ENCODE peak calls at places on chromosome 6, in four cellular contexts. S is GM12892, F is breast epithelium, D is GM12891. I is an unnamed sample.

GRCh38 chr6:129686941-129687627 is 22.9 kb downstream of the ARHGAP18 start:
- DNase-seq in S (no peak), D (no peak), F (no peak), I (peak)

GRCh38 chr6:126812651-126813050 is 305.8 kb upstream of the RSPO3 start:
- DNase-seq in S (no peak), D (no peak), F (no peak), I (no peak)

GRCh38 chr6:138795809-138796469 is at the start of gene ECT2L:
- DNase-seq in F (peak), D (no peak), S (no peak), I (no peak)

GRCh38 chr6:20242397-20242796 is 30.1 kb upstream of the MBOAT1 start:
- DNase-seq in F (no peak), D (no peak), S (no peak), I (no peak)

GRCh38 chr6:159080217-159080976 is 35.6 kb upstream of the TAGAP start:
- DNase-seq in F (no peak), S (no peak), D (no peak), I (no peak)

GRCh38 chr6:84728602-84729001 is 35.8 kb downstream of the TBX18 start:
- DNase-seq in S (no peak), F (no peak), D (no peak), I (no peak)

GRCh38 chr6:148868314-148868713 is 121.5 kb downstream of the UST start:
- DNase-seq in F (no peak), S (no peak), D (no peak), I (no peak)

GRCh38 chr6:7050911-7051779 is 56.6 kb upstream of the RREB1 start:
- DNase-seq in S (peak), F (peak), D (peak), I (peak)

GRCh38 chr6:30871592-30872183 is 12.6 kb upstream of the DDR1 start:
- DNase-seq in F (no peak), S (no peak), D (no peak), I (no peak)

GRCh38 chr6:123295672-123296071 is 299.6 kb downstream of the CLVS2 start:
- DNase-seq in S (no peak), F (no peak), D (no peak), I (no peak)

GRCh38 chr6:169406034-169406433 is 152.4 kb upstream of the THBS2 start:
- DNase-seq in F (no peak), D (no peak), S (no peak), I (no peak)

GRCh38 chr6:106253731-106254130 is 71.8 kb downstream of the ATG5 start:
- DNase-seq in S (no peak), F (no peak), D (no peak), I (no peak)

GRCh38 chr6:155254139-155254538 is 9.7 kb upstream of the CLDN20 start:
- DNase-seq in S (no peak), D (no peak), F (no peak), I (no peak)

GRCh38 chr6:104686550-104687155 is 173.1 kb downstream of the HACE1 start:
- DNase-seq in F (no peak), S (no peak), D (no peak), I (no peak)

GRCh38 chr6:161168281-161168891 is 105.5 kb downstream of the AGPAT4 start:
- DNase-seq in D (no peak), S (no peak), F (no peak), I (no peak)

GRCh38 chr6:148303616-148304015 is 39.0 kb upstream of the SASH1 start:
- DNase-seq in S (no peak), D (no peak), F (no peak), I (no peak)

GRCh38 chr6:133100870-133101269 is 140.3 kb upstream of the EYA4 start:
- DNase-seq in F (no peak), S (no peak), D (no peak), I (no peak)

GRCh38 chr6:133101790-133102189 is 139.4 kb upstream of the EYA4 start:
- DNase-seq in D (no peak), S (no peak), F (no peak), I (no peak)

GRCh38 chr6:133097208-133097607 is 143.9 kb upstream of the EYA4 start:
- DNase-seq in F (no peak), D (no peak), S (no peak), I (no peak)

GRCh38 chr6:133093957-133094356 is 147.2 kb upstream of the EYA4 start:
- DNase-seq in S (no peak), F (no peak), D (no peak), I (no peak)

GRCh38 chr6:133099573-133099972 is 141.6 kb upstream of the EYA4 start:
- DNase-seq in F (no peak), S (no peak), D (no peak), I (no peak)
- TF ChIP-seq POLR2AphosphoS5 in F (no peak), S (no peak), D (no peak), I (no peak)

GRCh38 chr6:111741177-111741952 is 131.9 kb downstream of the FYN start:
- DNase-seq in S (no peak), F (no peak), D (no peak), I (no peak)

GRCh38 chr6:111745186-111745585 is 128.1 kb downstream of the FYN start:
- DNase-seq in S (no peak), F (no peak), D (no peak), I (no peak)

GRCh38 chr6:111745636-111746035 is 127.6 kb downstream of the FYN start:
- DNase-seq in F (no peak), S (no peak), D (no peak), I (no peak)

GRCh38 chr6:111743318-111743717 is 129.9 kb downstream of the FYN start:
- DNase-seq in F (no peak), S (no peak), D (no peak), I (no peak)

GRCh38 chr6:111743859-111744692 is 129.2 kb downstream of the FYN start:
- DNase-seq in D (no peak), F (no peak), S (no peak), I (no peak)
- TF ChIP-seq POLR2AphosphoS5 in D (no peak), F (no peak), S (no peak), I (no peak)

DNA sequence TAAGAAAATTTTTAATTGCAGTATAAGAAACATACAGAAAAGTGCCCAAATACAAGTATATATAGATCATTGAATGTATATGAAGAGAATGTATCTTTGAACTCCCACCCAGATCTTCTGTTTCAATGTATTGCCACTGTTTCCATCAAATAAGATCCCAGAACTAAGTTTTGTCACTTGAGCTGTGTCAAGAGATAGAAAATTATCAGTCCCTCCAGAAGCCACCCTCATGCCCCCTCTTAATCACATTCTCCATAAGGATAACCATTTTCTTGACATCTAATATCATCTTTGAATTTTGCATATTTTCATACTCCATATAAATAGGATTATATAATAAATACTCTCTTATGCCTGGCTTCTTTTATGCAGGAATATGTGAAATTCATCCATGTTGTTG is 20.3 kb downstream of the GPX5 start:
- DNase-seq in S (no peak), D (no peak), F (no peak), I (no peak)
- TF ChIP-seq POLR2AphosphoS5 in S (no peak), D (no peak), F (no peak), I (no peak)

GRCh38 chr6:25641377-25641776 is 10.6 kb upstream of the SCGN start:
- DNase-seq in D (no peak), F (no peak), S (no peak), I (no peak)

GRCh38 chr6:25640871-25641270 is 11.1 kb upstream of the SCGN start:
- DNase-seq in F (no peak), D (no peak), S (no peak), I (no peak)

GRCh38 chr6:25640446-25640845 is 11.6 kb upstream of the SCGN start:
- DNase-seq in S (no peak), D (no peak), F (no peak), I (no peak)

GRCh38 chr6:25642667-25643328 is 9.2 kb upstream of the SCGN start:
- DNase-seq in F (no peak), D (no peak), S (no peak), I (no peak)

GRCh38 chr6:25641940-25642666 is 9.9 kb upstream of the SCGN start:
- DNase-seq in D (no peak), F (no peak), S (no peak), I (no peak)
- TF ChIP-seq POLR2AphosphoS5 in D (no peak), F (no peak), S (no peak), I (no peak)

GRCh38 chr6:1039746-1040145 is 272.2 kb upstream of the FOXQ1 start:
- DNase-seq in D (no peak), S (no peak), F (no peak), I (no peak)

GRCh38 chr6:1040393-1040792 is 271.5 kb upstream of the FOXQ1 start:
- DNase-seq in F (no peak), D (no peak), S (no peak), I (no peak)

GRCh38 chr6:1042583-1043457 is 269.1 kb upstream of the FOXQ1 start:
- DNase-seq in S (no peak), F (no peak), D (no peak), I (no peak)

GRCh38 chr6:1037430-1037829 is 274.5 kb upstream of the FOXQ1 start:
- DNase-seq in F (no peak), S (no peak), D (no peak), I (no peak)

DNA sequence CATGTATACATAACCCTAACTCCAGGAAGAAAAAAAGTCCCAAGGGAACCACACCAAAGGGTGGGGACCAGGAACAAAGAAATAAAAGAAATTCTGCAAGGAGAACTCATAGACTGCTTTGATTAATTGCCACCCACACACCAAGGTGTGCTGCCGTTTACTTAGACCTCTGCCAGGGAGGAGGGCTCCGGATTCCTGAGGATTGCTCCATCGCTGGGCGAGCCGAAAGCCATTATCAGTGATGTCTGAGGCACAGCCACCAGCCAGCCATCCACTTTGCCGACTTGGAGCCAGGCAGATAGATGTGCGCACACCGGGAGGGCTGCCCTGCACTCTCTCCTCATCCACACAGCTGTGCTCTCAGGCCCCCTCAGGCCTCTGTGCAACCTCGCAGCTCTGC is 272.7 kb upstream of the FOXQ1 start:
- DNase-seq in S (no peak), F (no peak), D (no peak), I (no peak)
- TF ChIP-seq POLR2AphosphoS5 in S (no peak), F (no peak), D (no peak), I (no peak)

I was measured in HL-60.